ENCODE peak calls at places on chromosomes 12 and 14, in ten cellular contexts. K is RWPE1, O is T-helper 17 cell, D is coronary artery, R is esophagus squamous epithelium, M is stomach, B is T47D, Z is iris pigment epithelial cell, F is endothelial cell, T is kidney glomerular epithelial cell. U is an unnamed sample.

GRCh38 chr12:70367268-70368141 is 1.4 kb downstream of the KCNMB4 start:
- DNase-seq in K (no peak), O (no peak), D (no peak), R (no peak), M (no peak), B (no peak), Z (peak; percentile 8), F (no peak), T (no peak), U (no peak)

GRCh38 chr14:75273272-75274044 is 5.2 kb upstream of the FOS start:
- DNase-seq in K (no peak), O (no peak), D (no peak), R (no peak), M (no peak), B (peak; percentile 75), Z (peak; percentile 95), F (no peak), T (no peak), U (no peak)

GRCh38 chr12:109724321-109724892 is 10.8 kb downstream of the FAM222A start:
- DNase-seq in K (no peak), O (no peak), D (no peak), R (no peak), M (no peak), B (no peak), Z (no peak), F (no peak), T (no peak), U (no peak)

GRCh38 chr12:22610148-22610547 is 14.8 kb upstream of the ETNK1 start:
- DNase-seq in K (no peak), O (no peak), D (no peak), R (no peak), M (no peak), B (no peak), Z (no peak), F (no peak), T (no peak), U (no peak)

GRCh38 chr14:35944847-35945246 is 118.7 kb downstream of the BRMS1L start:
- DNase-seq in K (peak; percentile 39), O (no peak), D (no peak), R (no peak), M (no peak), B (peak; percentile 77), Z (no peak), F (peak; percentile 13), T (no peak), U (no peak)

GRCh38 chr12:132653567-132654290 is 33.4 kb downstream of the POLE start:
- DNase-seq in K (no peak), O (no peak), D (no peak), R (no peak), M (no peak), B (no peak), Z (no peak), F (no peak), T (no peak), U (peak; percentile 7)

GRCh38 chr12:54984602-54985376 is at the start of gene TESPA1:
- DNase-seq in K (no peak), O (peak; percentile 54), D (no peak), R (peak; percentile 21), M (peak; percentile 54), B (no peak), Z (no peak), F (no peak), T (no peak), U (no peak)

GRCh38 chr14:68506645-68507405 is 286.0 kb downstream of the ZFP36L1 start:
- DNase-seq in K (no peak), O (no peak), D (no peak), R (no peak), M (peak; percentile 57), B (peak; percentile 56), Z (no peak), F (no peak), T (no peak), U (no peak)

GRCh38 chr12:112900298-112901145 is 6.2 kb upstream of the OAS1 start:
- DNase-seq in K (peak; percentile 64), O (no peak), D (no peak), R (no peak), M (peak; percentile 53), B (peak; percentile 89), Z (peak; percentile 44), F (peak; percentile 28), T (peak; percentile 4), U (no peak)

GRCh38 chr12:113932411-113933196 is 33.5 kb downstream of the RBM19 start:
- DNase-seq in K (no peak), O (no peak), D (no peak), R (no peak), M (no peak), B (no peak), Z (peak; percentile 11), F (no peak), T (no peak), U (no peak)

GRCh38 chr12:29743072-29743471 is 40.7 kb downstream of the TMTC1 start:
- DNase-seq in K (no peak), O (no peak), D (no peak), R (no peak), M (no peak), B (no peak), Z (no peak), F (no peak), T (no peak), U (no peak)